ENCODE peak calls at places on chromosome 18, in five cellular contexts. Q, I, E, F and L are unnamed samples.

GRCh38 chr18:29083545-29083944 is 906.6 kb upstream of the CDH2 start:
- DNase-seq in Q (no peak), I (no peak), E (peak; percentile 78), F (no peak), L (no peak)

GRCh38 chr18:22637787-22638186 is 220.1 kb upstream of the CTAGE1 start:
- DNase-seq in Q (no peak), I (no peak), E (peak; percentile 77), F (peak; percentile 16), L (no peak)

GRCh38 chr18:39274535-39274934 is 1708.9 kb upstream of the CELF4 start:
- DNase-seq in Q (no peak), I (no peak), E (peak; percentile 1), F (no peak), L (no peak)

GRCh38 chr18:11728247-11728646 is 39.2 kb downstream of the GNAL start:
- DNase-seq in Q (no peak), I (no peak), E (peak; percentile 6), F (no peak), L (no peak)

GRCh38 chr18:23798824-23799223 is 109.6 kb downstream of the LAMA3 start:
- DNase-seq in Q (no peak), I (no peak), E (no peak), F (no peak), L (no peak)

GRCh38 chr18:48957136-48957535 is 6.4 kb upstream of the SMAD7 start:
- DNase-seq in Q (peak; percentile 79), I (no peak), E (no peak), F (no peak), L (no peak)

GRCh38 chr18:23291456-23292205 is 156.3 kb downstream of the CABLES1 start:
- DNase-seq in Q (no peak), I (no peak), E (peak; percentile 91), F (no peak), L (no peak)

GRCh38 chr18:55300469-55301195 is 287.4 kb downstream of the TCF4 start:
- DNase-seq in Q (no peak), I (no peak), E (peak; percentile 82), F (no peak), L (no peak)

GRCh38 chr18:3357516-3357915 is 92.5 kb upstream of the TGIF1 start:
- DNase-seq in Q (no peak), I (no peak), E (no peak), F (no peak), L (no peak)

GRCh38 chr18:79861687-79862086 is 63.9 kb downstream of the KCNG2 start:
- DNase-seq in Q (no peak), I (no peak), E (no peak), F (no peak), L (no peak)

GRCh38 chr18:55321268-55322175 is 266.5 kb downstream of the TCF4 start:
- DNase-seq in Q (peak; percentile 94), I (peak; percentile 84), E (peak; percentile 93), F (no peak), L (peak; percentile 80)

GRCh38 chr18:12769644-12770440 is 67.0 kb downstream of the PSMG2 start:
- DNase-seq in Q (no peak), I (no peak), E (no peak), F (no peak), L (no peak)

GRCh38 chr18:24054130-24054529 is 39.6 kb downstream of the TTC39C start:
- DNase-seq in Q (no peak), I (no peak), E (no peak), F (no peak), L (no peak)

GRCh38 chr18:54939375-54939917 is 19.8 kb downstream of the CCDC68 start:
- DNase-seq in Q (no peak), I (no peak), E (no peak), F (no peak), L (no peak)

GRCh38 chr18:37334494-37335125 is 231.0 kb downstream of the CELF4 start:
- DNase-seq in Q (no peak), I (no peak), E (peak; percentile 56), F (no peak), L (no peak)

GRCh38 chr18:80253871-80254492 is 6.7 kb upstream of the PARD6G start:
- DNase-seq in Q (no peak), I (no peak), E (no peak), F (no peak), L (no peak)

GRCh38 chr18:36929601-36930000 is 100.7 kb downstream of the KIAA1328 start:
- DNase-seq in Q (no peak), I (no peak), E (no peak), F (no peak), L (no peak)

GRCh38 chr18:50819027-50819726 is 639 bp downstream of the MRO start:
- DNase-seq in Q (peak; percentile 77), I (peak; percentile 81), E (peak; percentile 47), F (no peak), L (no peak)

GRCh38 chr18:44325903-44326650 is 354.6 kb upstream of the SETBP1 start:
- DNase-seq in Q (peak; percentile 86), I (no peak), E (peak; percentile 87), F (no peak), L (no peak)

GRCh38 chr18:23662309-23663263 is at the start of gene ANKRD29:
- DNase-seq in Q (peak; percentile 59), I (peak; percentile 40), E (peak; percentile 34), F (no peak), L (no peak)

GRCh38 chr18:45631077-45631476 is 15.8 kb downstream of the SLC14A2 start:
- DNase-seq in Q (no peak), I (no peak), E (no peak), F (no peak), L (no peak)

GRCh38 chr18:31393286-31393685 is 16.7 kb downstream of the DSG4 start:
- DNase-seq in Q (no peak), I (no peak), E (no peak), F (no peak), L (no peak)

GRCh38 chr18:31398191-31398590 is 21.6 kb downstream of the DSG4 start:
- DNase-seq in Q (no peak), I (no peak), E (no peak), F (no peak), L (no peak)

GRCh38 chr18:31400191-31400590 is 23.6 kb downstream of the DSG4 start:
- DNase-seq in Q (no peak), I (no peak), E (no peak), F (no peak), L (no peak)

GRCh38 chr18:31399336-31400032 is 22.9 kb downstream of the DSG4 start:
- DNase-seq in Q (peak; percentile 51), I (no peak), E (no peak), F (peak; percentile 65), L (no peak)

GRCh38 chr18:31396796-31397195 is 20.2 kb downstream of the DSG4 start:
- DNase-seq in Q (no peak), I (no peak), E (no peak), F (no peak), L (no peak)
- TF ChIP-seq CTCF in Q (peak; percentile 42), I (peak; percentile 22), E (no peak), F (no peak), L (no peak)

GRCh38 chr18:59140287-59140885 is 702 bp downstream of the SEC11C start:
- DNase-seq in Q (peak; percentile 52), I (peak; percentile 28), E (peak; percentile 46), F (peak; percentile 23), L (no peak)
- TF ChIP-seq CTCF in Q (no peak), I (no peak), E (no peak), F (no peak), L (no peak)

GRCh38 chr18:56563568-56563967 is 74.8 kb downstream of the TXNL1 start:
- DNase-seq in Q (no peak), I (no peak), E (no peak), F (no peak), L (no peak)
- TF ChIP-seq CTCF in Q (no peak), I (no peak), E (no peak), F (peak; percentile 32), L (no peak)

DNA sequence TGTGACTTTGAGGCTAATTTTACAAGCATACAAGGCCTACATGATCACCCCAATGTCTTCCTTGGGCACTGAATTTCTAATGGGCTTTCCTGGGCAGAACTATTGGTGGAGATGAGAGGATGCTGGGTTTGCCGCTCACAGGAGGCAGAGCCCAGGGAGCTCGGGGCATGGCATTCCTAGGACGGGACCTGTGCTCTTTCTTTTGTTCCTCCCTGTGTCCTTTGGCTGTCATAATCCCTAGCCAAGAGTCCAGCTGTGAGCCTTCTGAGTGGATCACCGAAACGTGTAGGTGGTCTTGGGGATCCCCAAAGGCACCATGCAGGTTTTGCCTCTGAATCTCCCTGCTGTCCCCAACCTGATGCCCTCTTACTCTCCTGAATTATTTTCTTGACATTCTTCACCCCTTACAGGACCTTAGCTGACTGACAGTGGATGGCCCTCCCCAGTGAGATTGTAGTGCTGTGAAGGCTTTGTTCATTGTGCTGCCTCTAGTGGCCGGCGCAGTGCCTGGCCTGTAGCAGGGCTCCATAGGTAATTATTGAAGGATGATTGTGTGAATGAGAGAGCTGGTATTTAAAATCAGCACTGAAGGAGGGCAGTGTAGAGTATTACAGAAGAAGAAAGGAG is 221.9 kb downstream of the ZNF407 start:
- DNase-seq in Q (no peak), I (no peak), E (no peak), F (no peak), L (no peak)
- TF ChIP-seq CTCF in Q (peak; percentile 39), I (peak; percentile 16), E (peak; percentile 39), F (peak; percentile 61), L (no peak)

GRCh38 chr18:62935994-62936393 is 220.7 kb downstream of the PHLPP1 start:
- DNase-seq in Q (no peak), I (no peak), E (no peak), F (no peak), L (no peak)
- TF ChIP-seq CTCF in Q (no peak), I (no peak), E (no peak), F (no peak), L (no peak)

GRCh38 chr18:31436825-31437224 is 10.7 kb upstream of the DSG3 start:
- DNase-seq in Q (no peak), I (no peak), E (no peak), F (no peak), L (no peak)
- TF ChIP-seq CTCF in Q (no peak), I (no peak), E (no peak), F (no peak), L (no peak)

GRCh38 chr18:46641917-46642316 is 15.1 kb downstream of the LOXHD1 start:
- DNase-seq in Q (no peak), I (no peak), E (no peak), F (no peak), L (no peak)

GRCh38 chr18:46642561-46642960 is 14.5 kb downstream of the LOXHD1 start:
- DNase-seq in Q (no peak), I (no peak), E (no peak), F (no peak), L (no peak)

GRCh38 chr18:46649071-46649862 is 7.8 kb downstream of the LOXHD1 start:
- DNase-seq in Q (no peak), I (no peak), E (no peak), F (no peak), L (no peak)

GRCh38 chr18:46650681-46651080 is 6.3 kb downstream of the LOXHD1 start:
- DNase-seq in Q (no peak), I (no peak), E (no peak), F (no peak), L (no peak)

GRCh38 chr18:46646468-46646867 is 10.6 kb downstream of the LOXHD1 start:
- DNase-seq in Q (no peak), I (no peak), E (no peak), F (no peak), L (no peak)
- TF ChIP-seq CTCF in Q (no peak), I (no peak), E (no peak), F (no peak), L (no peak)